ENCODE peak calls at places on chromosomes 13 and 19, in six cellular contexts. X is A549, F is AG10803, K is IMR-90, H is HEK293T, B is cardiac fibroblast. C is an unnamed sample.

GRCh38 chr19:16025108-16026101 is 50.9 kb upstream of the TPM4 start:
- DNase-seq in X (peak; percentile 68), F (peak; percentile 74), K (peak; percentile 70), H (peak; percentile 48), B (peak; percentile 85), C (peak; percentile 81)

GRCh38 chr13:40070357-40070756 is 414.9 kb downstream of the COG6 start:
- DNase-seq in X (no peak), F (no peak), K (no peak), H (no peak), B (no peak), C (no peak)

GRCh38 chr19:18282788-18283141 is 1.3 kb upstream of the JUND start:
- DNase-seq in X (no peak), F (no peak), K (no peak), H (no peak), B (no peak), C (no peak)

GRCh38 chr19:55638864-55639359 is 1.9 kb upstream of the ZNF580 start:
- DNase-seq in X (peak; percentile 67), F (peak; percentile 37), K (peak; percentile 21), H (peak; percentile 26), B (peak; percentile 55), C (peak; percentile 24)

GRCh38 chr19:5023128-5023571 is 54.2 kb downstream of the KDM4B start:
- DNase-seq in X (no peak), F (no peak), K (no peak), H (no peak), B (no peak), C (no peak)

GRCh38 chr13:46052314-46053161 is at the start of gene ZC3H13:
- DNase-seq in X (peak; percentile 71), F (peak; percentile 95), K (peak; percentile 96), H (peak; percentile 89), B (peak; percentile 95), C (peak; percentile 97)

GRCh38 chr13:103022328-103022727 is 43.9 kb downstream of the SLC10A2 start:
- DNase-seq in X (no peak), F (no peak), K (no peak), H (no peak), B (no peak), C (no peak)

GRCh38 chr13:21871919-21872318 is 201.0 kb downstream of the FGF9 start:
- DNase-seq in X (no peak), F (no peak), K (no peak), H (no peak), B (no peak), C (no peak)

GRCh38 chr13:31207630-31208549 is 8.1 kb downstream of the B3GLCT start:
- DNase-seq in X (no peak), F (peak; percentile 68), K (peak; percentile 73), H (no peak), B (peak; percentile 36), C (peak; percentile 10)

GRCh38 chr19:19964416-19964815 is 63.7 kb downstream of the ZNF93 start:
- DNase-seq in X (no peak), F (no peak), K (no peak), H (no peak), B (no peak), C (no peak)

GRCh38 chr13:26400545-26400944 is 146.6 kb downstream of the CDK8 start:
- DNase-seq in X (no peak), F (no peak), K (no peak), H (no peak), B (no peak), C (no peak)

GRCh38 chr19:4534836-4535658 is at the start of gene PLIN5:
- DNase-seq in X (peak; percentile 65), F (no peak), K (peak; percentile 26), H (peak; percentile 97), B (peak; percentile 43), C (peak; percentile 15)

GRCh38 chr19:53942001-53942786 is 20.5 kb upstream of the CACNG8 start:
- DNase-seq in X (no peak), F (no peak), K (no peak), H (peak; percentile 98), B (peak; percentile 39), C (no peak)

GRCh38 chr13:48741377-48741776 is 87.6 kb downstream of the CYSLTR2 start:
- DNase-seq in X (no peak), F (no peak), K (peak; percentile 57), H (no peak), B (peak; percentile 65), C (no peak)

GRCh38 chr19:3576696-3577443 is 4.1 kb downstream of the HMG20B start:
- DNase-seq in X (no peak), F (peak; percentile 70), K (peak; percentile 43), H (no peak), B (peak; percentile 64), C (no peak)

GRCh38 chr19:3458595-3459284 is 21.6 kb downstream of the SMIM24 start:
- DNase-seq in X (no peak), F (no peak), K (peak; percentile 25), H (peak; percentile 39), B (peak; percentile 46), C (no peak)

GRCh38 chr19:535017-535835 is 3.7 kb downstream of the CDC34 start:
- DNase-seq in X (no peak), F (no peak), K (no peak), H (no peak), B (no peak), C (no peak)

GRCh38 chr19:1574763-1575162 is 6.6 kb upstream of the MEX3D start:
- DNase-seq in X (no peak), F (no peak), K (no peak), H (no peak), B (no peak), C (no peak)

GRCh38 chr19:27750697-27751391 is 1462.1 kb downstream of the UQCRFS1 start:
- DNase-seq in X (no peak), F (no peak), K (no peak), H (no peak), B (no peak), C (no peak)

GRCh38 chr13:79090552-79091159 is 315.4 kb downstream of the RBM26 start:
- DNase-seq in X (no peak), F (no peak), K (no peak), H (no peak), B (no peak), C (no peak)

GRCh38 chr13:66266761-66267160 is 963.4 kb downstream of the PCDH9 start:
- DNase-seq in X (no peak), F (no peak), K (no peak), H (no peak), B (no peak), C (no peak)

GRCh38 chr19:40726279-40726678 is 9.4 kb downstream of the ITPKC start:
- DNase-seq in X (no peak), F (no peak), K (no peak), H (no peak), B (no peak), C (no peak)

GRCh38 chr13:114119196-114119595 is 13.2 kb downstream of the RASA3 start:
- DNase-seq in X (peak; percentile 37), F (peak; percentile 91), K (peak; percentile 95), H (no peak), B (peak; percentile 91), C (peak; percentile 85)

GRCh38 chr13:24175847-24176246 is 15.3 kb downstream of the SPATA13 start:
- DNase-seq in X (no peak), F (no peak), K (no peak), H (no peak), B (no peak), C (no peak)

GRCh38 chr13:113208424-113209335 is at the start of gene PCID2:
- DNase-seq in X (peak; percentile 68), F (peak; percentile 83), K (peak; percentile 84), H (peak; percentile 73), B (peak; percentile 90), C (peak; percentile 70)

GRCh38 chr19:33453207-33453736 is 68.3 kb downstream of the PEPD start:
- DNase-seq in X (no peak), F (no peak), K (no peak), H (no peak), B (no peak), C (no peak)

GRCh38 chr19:52094526-52094925 is 1.0 kb downstream of the ZNF841 start:
- DNase-seq in X (no peak), F (no peak), K (no peak), H (no peak), B (peak; percentile 2), C (no peak)

GRCh38 chr19:48342841-48343540 is 17.6 kb downstream of the EMP3 start:
- DNase-seq in X (peak; percentile 70), F (peak; percentile 46), K (peak; percentile 38), H (no peak), B (peak; percentile 73), C (peak; percentile 16)

GRCh38 chr19:1244693-1245451 is 3.3 kb downstream of the ATP5F1D start:
- DNase-seq in X (no peak), F (no peak), K (no peak), H (no peak), B (no peak), C (no peak)

GRCh38 chr13:98265669-98266551 is 88.8 kb upstream of the RNF113B start:
- DNase-seq in X (no peak), F (peak; percentile 45), K (peak; percentile 64), H (no peak), B (no peak), C (no peak)

GRCh38 chr19:10690351-10690781 is 10.9 kb upstream of the QTRT1 start:
- DNase-seq in X (no peak), F (peak; percentile 77), K (peak; percentile 37), H (no peak), B (peak; percentile 97), C (peak; percentile 38)

GRCh38 chr13:40786568-40786996 is 2.8 kb upstream of the SLC25A15 start:
- DNase-seq in X (no peak), F (no peak), K (peak; percentile 61), H (no peak), B (peak; percentile 55), C (no peak)

GRCh38 chr13:40391788-40392187 is 274.7 kb downstream of the FOXO1 start:
- DNase-seq in X (no peak), F (no peak), K (no peak), H (no peak), B (no peak), C (no peak)

GRCh38 chr13:20411638-20412342 is 113.9 kb downstream of the CRYL1 start:
- DNase-seq in X (no peak), F (no peak), K (no peak), H (no peak), B (no peak), C (no peak)

GRCh38 chr19:3034845-3035541 is 5.9 kb upstream of the TLE2 start:
- DNase-seq in X (no peak), F (peak; percentile 61), K (peak; percentile 35), H (no peak), B (peak; percentile 41), C (peak; percentile 41)

GRCh38 chr13:75636339-75637095 is 387 bp downstream of the LMO7 start:
- DNase-seq in X (no peak), F (peak; percentile 56), K (peak; percentile 46), H (no peak), B (peak; percentile 56), C (peak; percentile 48)

C was measured in HFFc6.